ENCODE peak calls at places on chromosomes 4 and X, in nine cellular contexts. G, X, D, T, M, K, P, Y and H are unnamed samples.

GRCh38 chrX:19870206-19870605 is 17.2 kb downstream of the SH3KBP1 start:
- DNase-seq in P (no peak), Y (no peak), G (no peak), X (no peak), K (no peak), D (no peak), T (no peak), M (no peak), H (no peak)

GRCh38 chrX:15882704-15883539 is 28.3 kb upstream of the AP1S2 start:
- DNase-seq in T (peak), K (no peak), X (no peak), Y (peak), P (no peak), M (no peak), D (no peak), G (no peak), H (no peak)

GRCh38 chrX:96314974-96315373 is 369.7 kb upstream of the DIAPH2 start:
- DNase-seq in Y (peak), T (peak), D (no peak), K (no peak), X (no peak), P (peak), M (no peak), G (no peak), H (no peak)

GRCh38 chr4:20278195-20278594 is 26.5 kb downstream of the SLIT2 start:
- DNase-seq in P (no peak), M (no peak), T (no peak), G (no peak), Y (no peak), K (no peak), D (no peak), X (no peak), H (no peak)

GRCh38 chr4:114005569-114006442 is 26.4 kb upstream of the ARSJ start:
- DNase-seq in Y (peak), K (no peak), X (no peak), M (no peak), P (no peak), T (peak), G (peak), D (no peak), H (no peak)

GRCh38 chr4:120052840-120053239 is 13.8 kb downstream of the MAD2L1 start:
- DNase-seq in D (peak), T (peak), M (no peak), G (peak), X (no peak), K (no peak), P (no peak), Y (peak), H (no peak)

GRCh38 chrX:97844943-97845342 is 961.2 kb downstream of the RPA4 start:
- DNase-seq in Y (no peak), X (no peak), M (no peak), P (no peak), K (no peak), T (no peak), G (no peak), D (no peak), H (no peak)

GRCh38 chr4:145523117-145523516 is 41.5 kb downstream of the SMAD1 start:
- DNase-seq in D (no peak), G (no peak), Y (no peak), X (no peak), K (no peak), M (no peak), T (peak), P (no peak), H (no peak)

GRCh38 chr4:186953601-186954260 is 230.1 kb upstream of the FAT1 start:
- DNase-seq in M (no peak), D (no peak), K (no peak), X (no peak), P (no peak), G (no peak), Y (peak), T (no peak), H (no peak)

GRCh38 chr4:121728798-121729226 is 32.0 kb upstream of the ANXA5 start:
- DNase-seq in G (peak), P (no peak), T (peak), X (no peak), M (no peak), Y (peak), D (no peak), K (no peak), H (no peak)

GRCh38 chr4:56264861-56265260 is 122.4 kb downstream of the AASDH start:
- DNase-seq in P (no peak), G (no peak), T (no peak), Y (no peak), X (no peak), K (no peak), D (no peak), M (no peak), H (no peak)

GRCh38 chr4:142475663-142476062 is 370.4 kb downstream of the INPP4B start:
- DNase-seq in D (no peak), G (no peak), K (no peak), X (no peak), P (no peak), M (no peak), Y (peak), T (peak), H (no peak)

GRCh38 chr4:73662709-73663546 is 42.7 kb upstream of the RASSF6 start:
- DNase-seq in G (no peak), Y (peak), D (no peak), X (no peak), P (no peak), K (no peak), T (peak), M (no peak), H (no peak)

GRCh38 chr4:30380404-30380998 is 339.7 kb upstream of the PCDH7 start:
- DNase-seq in T (peak), K (peak), X (no peak), G (no peak), D (no peak), Y (peak), M (peak), P (no peak), H (no peak)

GRCh38 chr4:113594231-113594556 is 167.3 kb downstream of the CAMK2D start:
- DNase-seq in X (no peak), G (no peak), T (no peak), K (no peak), D (no peak), Y (no peak), P (no peak), M (no peak), H (no peak)

GRCh38 chr4:179165862-179166261 is 1723.6 kb upstream of the AGA start:
- DNase-seq in Y (no peak), T (no peak), P (no peak), X (no peak), D (no peak), K (no peak), G (no peak), M (no peak), H (no peak)

GRCh38 chrX:10514891-10515290 is 105.5 kb downstream of the MID1 start:
- DNase-seq in X (no peak), Y (peak), G (no peak), T (peak), K (no peak), M (no peak), D (no peak), P (no peak), H (no peak)

GRCh38 chr4:20422398-20422797 is 170.7 kb downstream of the SLIT2 start:
- DNase-seq in Y (peak), M (peak), P (no peak), X (peak), T (peak), K (peak), G (no peak), D (no peak), H (no peak)

GRCh38 chr4:144599621-144600020 is 46.3 kb upstream of the HHIP start:
- DNase-seq in M (no peak), G (no peak), Y (no peak), X (no peak), K (no peak), D (no peak), P (no peak), T (peak), H (no peak)

GRCh38 chrX:49177338-49177833 is 5.7 kb downstream of the PLP2 start:
- DNase-seq in K (no peak), Y (no peak), P (no peak), T (no peak), X (no peak), G (no peak), D (peak), M (no peak), H (no peak)

GRCh38 chrX:104098151-104098808 is 14.0 kb upstream of the ZCCHC18 start:
- DNase-seq in G (peak), K (peak), X (peak), M (peak), P (peak), Y (peak), T (peak), D (no peak), H (no peak)

GRCh38 chr4:163702736-163703135 is 208.2 kb downstream of the TMA16 start:
- DNase-seq in K (no peak), M (no peak), Y (no peak), P (no peak), G (no peak), D (no peak), T (peak), X (no peak), H (no peak)

GRCh38 chrX:123860983-123861382 is 1.1 kb downstream of the XIAP start:
- DNase-seq in G (no peak), Y (no peak), P (no peak), D (no peak), X (no peak), T (peak), M (no peak), K (no peak), H (no peak)

GRCh38 chr4:82801910-82802521 is 3.4 kb upstream of the SCD5 start:
- DNase-seq in T (peak), K (no peak), D (no peak), X (no peak), G (no peak), P (no peak), M (no peak), Y (peak), H (no peak)

GRCh38 chr4:164956766-164957643 is 20.5 kb downstream of the TRIM61 start:
- DNase-seq in D (peak), M (peak), X (peak), Y (peak), K (peak), G (no peak), P (no peak), T (peak), H (no peak)

GRCh38 chr4:38869511-38869910 is 1.9 kb downstream of the FAM114A1 start:
- DNase-seq in D (no peak), Y (peak), X (no peak), M (no peak), T (no peak), P (no peak), G (no peak), K (no peak), H (no peak)

GRCh38 chrX:135629342-135629741 is 84.1 kb upstream of the CT45A1 start:
- DNase-seq in T (no peak), P (no peak), Y (no peak), D (no peak), X (no peak), G (no peak), M (no peak), K (no peak), H (no peak)

GRCh38 chr4:113584407-113585150 is 177.0 kb downstream of the CAMK2D start:
- DNase-seq in X (no peak), D (no peak), P (no peak), K (no peak), Y (peak), G (no peak), M (no peak), T (peak), H (no peak)

GRCh38 chr4:1409806-1410425 is 3.7 kb upstream of the NKX1-1 start:
- DNase-seq in K (no peak), G (no peak), D (peak), X (no peak), T (no peak), P (no peak), Y (no peak), M (no peak), H (no peak)

GRCh38 chr4:98030059-98030458 is 113.2 kb downstream of the STPG2 start:
- DNase-seq in M (no peak), D (no peak), T (no peak), K (no peak), Y (no peak), P (no peak), X (no peak), G (no peak), H (no peak)

GRCh38 chr4:98026362-98026761 is 116.9 kb downstream of the STPG2 start:
- DNase-seq in P (no peak), Y (no peak), X (no peak), M (no peak), G (no peak), K (no peak), T (no peak), D (no peak), H (no peak)

GRCh38 chr4:98027827-98028226 is 115.4 kb downstream of the STPG2 start:
- DNase-seq in G (no peak), T (no peak), M (no peak), X (no peak), K (no peak), Y (no peak), D (no peak), P (peak), H (no peak)
- TF ChIP-seq CTCF in G (no peak), T (no peak), M (peak), X (peak), K (peak), Y (no peak), D (no peak), P (peak), H (no peak)

GRCh38 chrX:30493348-30493747 is 84.2 kb downstream of the TASL start:
- DNase-seq in M (no peak), Y (no peak), T (no peak), P (no peak), X (no peak), G (no peak), K (no peak), D (no peak), H (no peak)

GRCh38 chrX:30489323-30489722 is 88.2 kb downstream of the TASL start:
- DNase-seq in M (no peak), K (no peak), G (no peak), P (no peak), Y (no peak), T (no peak), X (no peak), D (no peak), H (no peak)

GRCh38 chrX:30483996-30484395 is 93.6 kb downstream of the TASL start:
- DNase-seq in P (no peak), Y (no peak), M (no peak), K (no peak), D (no peak), T (no peak), X (no peak), G (no peak), H (no peak)

GRCh38 chrX:30488092-30488491 is 89.5 kb downstream of the TASL start:
- DNase-seq in X (no peak), Y (peak), M (no peak), T (peak), G (no peak), K (peak), D (no peak), P (no peak), H (no peak)
- TF ChIP-seq CTCF in X (peak), Y (peak), M (peak), T (peak), G (no peak), K (peak), D (no peak), P (peak), H (peak)

GRCh38 chrX:47112316-47112954 is 32.1 kb downstream of the NDUFB11 start:
- DNase-seq in G (no peak), Y (peak), M (no peak), D (no peak), X (no peak), K (no peak), P (no peak), T (no peak), H (peak)
- TF ChIP-seq CTCF in G (no peak), Y (no peak), M (no peak), D (no peak), X (no peak), K (no peak), P (peak), T (no peak), H (no peak)

GRCh38 chr4:118811832-118812231 is 24.1 kb downstream of the SEC24D start:
- DNase-seq in D (no peak), K (no peak), P (no peak), T (no peak), X (no peak), G (no peak), M (no peak), Y (no peak), H (no peak)

GRCh38 chr4:118813561-118813960 is 22.4 kb downstream of the SEC24D start:
- DNase-seq in M (no peak), T (no peak), Y (no peak), P (no peak), K (no peak), D (no peak), X (no peak), G (no peak), H (no peak)

GRCh38 chr4:118814054-118814453 is 21.9 kb downstream of the SEC24D start:
- DNase-seq in M (no peak), Y (no peak), G (no peak), D (no peak), P (no peak), X (no peak), T (no peak), K (no peak), H (no peak)

GRCh38 chr4:118807659-118808058 is 28.3 kb downstream of the SEC24D start:
- DNase-seq in Y (no peak), M (no peak), K (no peak), D (no peak), X (no peak), T (no peak), P (no peak), G (no peak), H (no peak)

DNA sequence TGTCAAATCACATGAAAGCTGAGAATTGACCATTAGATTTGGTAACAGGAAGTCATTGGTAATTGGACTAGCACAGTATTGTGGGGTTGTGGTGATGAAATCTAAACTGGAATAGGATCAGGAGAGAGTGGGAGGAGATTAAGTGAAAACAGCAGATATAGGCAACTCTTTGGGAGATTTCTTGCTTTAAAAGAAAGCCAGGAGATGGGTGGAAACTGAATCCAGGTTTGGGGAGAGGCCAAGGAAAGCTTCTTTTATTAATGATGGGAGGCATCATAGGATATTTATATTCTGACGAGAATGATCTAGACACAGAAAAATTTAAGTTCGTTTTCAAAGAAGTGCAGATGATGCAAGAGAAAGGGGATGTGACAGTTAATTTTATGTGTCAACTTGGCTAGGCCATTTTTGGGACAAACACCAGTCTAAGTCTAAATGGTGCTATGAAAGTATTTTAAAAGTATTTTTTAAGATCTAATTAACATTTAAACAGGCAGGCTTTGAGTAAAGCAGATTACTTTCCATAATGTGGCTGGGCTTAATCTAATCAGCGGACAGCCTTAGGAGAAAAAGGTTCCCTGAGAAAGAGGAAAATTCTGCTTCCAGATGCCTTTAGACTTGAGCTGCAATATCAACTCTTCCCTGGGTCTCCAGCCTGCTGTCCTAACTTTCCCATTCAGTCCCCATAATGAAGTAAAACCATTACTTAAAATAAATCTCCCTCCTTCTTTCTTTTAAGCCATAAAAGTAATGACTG is 24.7 kb downstream of the SEC24D start:
- DNase-seq in Y (peak), P (no peak), X (no peak), D (no peak), K (no peak), G (peak), M (no peak), T (peak), H (no peak)
- TF ChIP-seq CTCF in Y (no peak), P (no peak), X (no peak), D (no peak), K (no peak), G (no peak), M (no peak), T (no peak), H (no peak)

DNA sequence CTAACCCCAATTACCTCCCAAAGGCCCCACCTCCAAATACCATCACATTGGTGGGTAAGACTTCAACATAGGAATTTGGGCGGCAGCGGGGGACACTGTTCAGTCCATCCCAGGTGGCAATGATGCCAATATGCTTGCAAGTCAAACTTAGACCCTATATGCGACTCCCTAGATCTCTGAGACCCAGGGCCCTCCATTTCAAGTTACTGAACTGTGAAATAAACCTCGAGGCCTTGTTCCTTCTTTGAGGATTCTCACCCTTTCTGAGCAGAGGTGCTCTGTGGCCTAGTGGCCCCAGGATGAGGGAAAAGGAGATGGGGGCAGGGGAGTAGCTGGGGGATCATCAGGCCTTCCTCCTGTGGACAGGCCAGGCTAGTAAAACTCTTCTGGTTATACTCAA is 44.7 kb downstream of the CNGA2 start:
- DNase-seq in K (no peak), X (no peak), G (no peak), D (no peak), P (no peak), T (no peak), M (no peak), Y (no peak), H (peak)
- TF ChIP-seq CTCF in K (no peak), X (no peak), G (no peak), D (no peak), P (no peak), T (no peak), M (no peak), Y (no peak), H (no peak)